ENCODE peak calls at places on chromosomes 6 and 20, in six cellular contexts. W, G, L, F, D and I are unnamed samples.

GRCh38 chr6:148711833-148712653 is 34.8 kb upstream of the UST start:
- DNase-seq in F (no peak), D (no peak), L (no peak), G (no peak), W (no peak), I (no peak)

GRCh38 chr20:23645575-23645974 is 7.8 kb upstream of the CST3 start:
- DNase-seq in D (no peak), G (no peak), F (no peak), W (no peak), L (no peak), I (no peak)

GRCh38 chr6:43308101-43308989 is at the start of gene CRIP3:
- DNase-seq in D (no peak), G (peak), L (peak), W (peak), F (peak), I (peak)

GRCh38 chr6:34106900-34107299 is 39.0 kb downstream of the GRM4 start:
- DNase-seq in F (no peak), G (no peak), L (no peak), W (no peak), D (no peak), I (no peak)

GRCh38 chr6:115887887-115888286 is 172.8 kb downstream of the FRK start:
- DNase-seq in G (no peak), L (no peak), W (no peak), F (no peak), D (no peak), I (no peak)

GRCh38 chr20:4898282-4898681 is 103.0 kb downstream of the SLC23A2 start:
- DNase-seq in D (no peak), G (no peak), L (no peak), F (no peak), W (peak), I (no peak)

GRCh38 chr20:51176846-51177245 is 153.9 kb upstream of the KCNG1 start:
- DNase-seq in L (no peak), F (no peak), W (peak), D (no peak), G (no peak), I (no peak)

GRCh38 chr6:110529907-110530306 is 53.5 kb upstream of the SLC22A16 start:
- DNase-seq in W (no peak), D (no peak), F (no peak), L (no peak), G (no peak), I (no peak)

GRCh38 chr20:53559816-53560215 is 33.8 kb downstream of the ZNF217 start:
- DNase-seq in G (no peak), L (no peak), F (no peak), D (no peak), W (peak), I (no peak)

GRCh38 chr6:12286381-12287132 is 3.6 kb upstream of the EDN1 start:
- DNase-seq in F (no peak), L (no peak), W (peak), D (no peak), G (no peak), I (no peak)

GRCh38 chr6:15969236-15969778 is 159.6 kb upstream of the MYLIP start:
- DNase-seq in F (no peak), W (peak), D (no peak), G (no peak), L (no peak), I (no peak)

GRCh38 chr6:112223070-112223861 is 31.1 kb downstream of the LAMA4 start:
- DNase-seq in G (no peak), W (peak), F (no peak), L (no peak), D (no peak), I (no peak)

GRCh38 chr20:37846573-37846972 is 56.4 kb upstream of the VSTM2L start:
- DNase-seq in G (no peak), D (no peak), L (no peak), W (no peak), F (no peak), I (no peak)

GRCh38 chr6:110554966-110555460 is 78.6 kb upstream of the SLC22A16 start:
- DNase-seq in F (no peak), L (no peak), W (no peak), D (no peak), G (no peak), I (peak)

GRCh38 chr20:34824026-34824860 is 1.2 kb downstream of the NCOA6 start:
- DNase-seq in W (peak), F (peak), G (no peak), L (no peak), D (peak), I (no peak)

GRCh38 chr6:5246870-5247161 is 13.9 kb downstream of the LYRM4 start:
- DNase-seq in D (peak), G (no peak), L (no peak), W (no peak), F (no peak), I (no peak)

GRCh38 chr6:31877651-31878161 is 1.1 kb downstream of the SLC44A4 start:
- DNase-seq in F (peak), D (no peak), W (no peak), G (peak), L (no peak), I (no peak)
- H3K4me3 ChIP-seq in F (peak), D (no peak), W (no peak), G (peak), L (no peak), I (no peak)

GRCh38 chr6:39092124-39092523 is 22.9 kb downstream of the SAYSD1 start:
- DNase-seq in G (no peak), W (no peak), L (no peak), D (peak), F (no peak), I (no peak)
- TF ChIP-seq CTCF in G (no peak), W (no peak), L (no peak), D (peak), F (no peak), I (no peak)

DNA sequence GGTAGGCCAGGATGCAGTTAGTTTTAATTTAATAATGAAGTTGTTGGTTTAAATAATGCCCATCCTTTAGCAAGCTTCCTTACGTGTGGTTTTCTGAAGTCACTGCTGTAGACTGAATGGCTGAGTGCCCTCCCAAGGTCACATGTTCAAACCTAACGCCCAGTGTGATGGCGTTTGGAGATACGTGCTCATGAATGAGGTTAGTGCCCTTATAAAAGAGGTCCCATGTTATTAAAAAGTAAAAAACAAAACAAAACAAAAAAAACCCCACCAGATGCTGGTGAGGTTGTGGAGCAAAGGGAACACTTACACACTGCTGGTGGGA is 16.3 kb downstream of the LRP11 start:
- DNase-seq in F (no peak), D (no peak), G (no peak), L (no peak), W (no peak), I (no peak)
- H3K27ac ChIP-seq in F (no peak), D (no peak), G (no peak), L (no peak), W (no peak), I (peak)

GRCh38 chr20:10876558-10876957 is 202.8 kb upstream of the JAG1 start:
- DNase-seq in G (no peak), F (no peak), W (peak), D (no peak), L (no peak), I (no peak)

GRCh38 chr20:10875653-10876052 is 201.9 kb upstream of the JAG1 start:
- DNase-seq in D (no peak), L (no peak), G (no peak), F (no peak), W (no peak), I (no peak)

GRCh38 chr20:10883166-10883565 is 209.4 kb upstream of the JAG1 start:
- DNase-seq in W (no peak), L (no peak), D (no peak), G (no peak), F (no peak), I (no peak)

DNA sequence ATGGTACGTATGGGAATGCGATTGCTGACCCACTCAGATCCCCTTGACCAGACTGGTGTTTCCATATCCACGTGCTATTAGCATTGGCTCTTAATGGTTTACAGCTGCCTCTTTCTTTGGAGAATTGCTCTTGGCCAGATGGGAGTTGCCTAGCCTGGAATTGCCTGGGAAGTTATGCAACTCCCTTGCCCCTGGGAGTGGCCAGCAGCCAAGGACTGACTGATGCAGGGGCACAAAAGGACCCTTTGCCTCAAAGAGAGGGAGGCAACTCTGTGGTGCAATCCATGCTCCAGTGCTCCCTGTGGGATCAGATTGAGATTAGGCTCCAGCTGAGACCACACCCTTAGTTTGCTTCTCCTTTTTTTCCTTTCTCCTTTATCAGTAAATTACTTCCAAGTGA is 203.5 kb upstream of the JAG1 start:
- DNase-seq in D (no peak), W (peak), F (no peak), G (no peak), L (no peak), I (no peak)
- H3K4me3 ChIP-seq in D (no peak), W (no peak), F (no peak), G (no peak), L (no peak), I (no peak)

GRCh38 chr6:121356575-121356974 is 22.3 kb upstream of the TBC1D32 start:
- DNase-seq in F (no peak), D (no peak), W (no peak), G (no peak), L (no peak), I (no peak)
- TF ChIP-seq CTCF in F (no peak), D (no peak), W (peak), G (no peak), L (no peak), I (no peak)

GRCh38 chr6:27861276-27861840 is 50.8 kb downstream of the OR2B2 start:
- DNase-seq in G (no peak), L (no peak), W (no peak), D (no peak), F (no peak), I (no peak)
- H3K27ac ChIP-seq in G (no peak), L (no peak), W (no peak), D (no peak), F (no peak), I (no peak)